ENCODE peak calls at places on chromosome 16, in ten cellular contexts. One of them, this sample, is unnamed.

GRCh38 chr16:35480988-35481387 is 2021.6 kb downstream of the TP53TG3F start:
- DNase-seq in omental fat pad: no peak
- DNase-seq in fibroblast of lung: no peak
- DNase-seq in breast epithelium: no peak
- DNase-seq in CD8-positive, alpha-beta T cell: no peak
- DNase-seq in choroid plexus epithelial cell: no peak
- DNase-seq in AG10803: no peak
- DNase-seq in B cell: no peak
- DNase-seq in HFFc6: no peak
- DNase-seq in heart right ventricle: no peak
- DNase-seq in this sample: no peak

GRCh38 chr16:25812215-25812614 is 120.5 kb downstream of the HS3ST4 start:
- DNase-seq in CD8-positive, alpha-beta T cell: no peak
- DNase-seq in omental fat pad: no peak
- DNase-seq in heart right ventricle: no peak
- DNase-seq in HFFc6: no peak
- DNase-seq in B cell: no peak
- DNase-seq in choroid plexus epithelial cell: no peak
- DNase-seq in fibroblast of lung: no peak
- DNase-seq in AG10803: no peak
- DNase-seq in breast epithelium: no peak
- DNase-seq in this sample: no peak

GRCh38 chr16:2009302-2009711 is 314 bp downstream of the ZNF598 start:
- DNase-seq in heart right ventricle: no peak
- DNase-seq in fibroblast of lung: no peak
- DNase-seq in choroid plexus epithelial cell: no peak
- DNase-seq in CD8-positive, alpha-beta T cell: no peak
- DNase-seq in HFFc6: no peak
- DNase-seq in AG10803: no peak
- DNase-seq in omental fat pad: no peak
- DNase-seq in B cell: peak; percentile 51
- DNase-seq in breast epithelium: no peak
- DNase-seq in this sample: no peak

GRCh38 chr16:58492735-58493134 is 7.2 kb upstream of the NDRG4 start:
- DNase-seq in AG10803: no peak
- DNase-seq in CD8-positive, alpha-beta T cell: no peak
- DNase-seq in choroid plexus epithelial cell: no peak
- DNase-seq in breast epithelium: no peak
- DNase-seq in HFFc6: no peak
- DNase-seq in fibroblast of lung: no peak
- DNase-seq in B cell: no peak
- DNase-seq in omental fat pad: no peak
- DNase-seq in heart right ventricle: no peak
- DNase-seq in this sample: no peak

GRCh38 chr16:85891033-85891775 is 7.8 kb upstream of the IRF8 start:
- DNase-seq in omental fat pad: no peak
- DNase-seq in choroid plexus epithelial cell: peak; percentile 6
- DNase-seq in AG10803: no peak
- DNase-seq in B cell: no peak
- DNase-seq in breast epithelium: no peak
- DNase-seq in CD8-positive, alpha-beta T cell: no peak
- DNase-seq in HFFc6: peak; percentile 3
- DNase-seq in fibroblast of lung: peak; percentile 57
- DNase-seq in heart right ventricle: no peak
- DNase-seq in this sample: no peak

GRCh38 chr16:63982156-63982555 is 1139.7 kb downstream of the CDH11 start:
- DNase-seq in fibroblast of lung: no peak
- DNase-seq in breast epithelium: no peak
- DNase-seq in HFFc6: no peak
- DNase-seq in AG10803: no peak
- DNase-seq in heart right ventricle: no peak
- DNase-seq in choroid plexus epithelial cell: no peak
- DNase-seq in omental fat pad: no peak
- DNase-seq in B cell: no peak
- DNase-seq in CD8-positive, alpha-beta T cell: no peak
- DNase-seq in this sample: no peak

GRCh38 chr16:87086575-87086974 is 230.6 kb downstream of the C16orf95 start:
- DNase-seq in HFFc6: peak; percentile 53
- DNase-seq in breast epithelium: no peak
- DNase-seq in AG10803: peak; percentile 51
- DNase-seq in CD8-positive, alpha-beta T cell: no peak
- DNase-seq in B cell: no peak
- DNase-seq in heart right ventricle: no peak
- DNase-seq in fibroblast of lung: peak; percentile 81
- DNase-seq in omental fat pad: no peak
- DNase-seq in choroid plexus epithelial cell: peak; percentile 69
- DNase-seq in this sample: no peak

GRCh38 chr16:82187829-82188228 is 17.8 kb upstream of the MPHOSPH6 start:
- DNase-seq in choroid plexus epithelial cell: no peak
- DNase-seq in fibroblast of lung: no peak
- DNase-seq in omental fat pad: no peak
- DNase-seq in heart right ventricle: no peak
- DNase-seq in AG10803: no peak
- DNase-seq in B cell: no peak
- DNase-seq in breast epithelium: no peak
- DNase-seq in CD8-positive, alpha-beta T cell: no peak
- DNase-seq in HFFc6: no peak
- DNase-seq in this sample: no peak

DNA sequence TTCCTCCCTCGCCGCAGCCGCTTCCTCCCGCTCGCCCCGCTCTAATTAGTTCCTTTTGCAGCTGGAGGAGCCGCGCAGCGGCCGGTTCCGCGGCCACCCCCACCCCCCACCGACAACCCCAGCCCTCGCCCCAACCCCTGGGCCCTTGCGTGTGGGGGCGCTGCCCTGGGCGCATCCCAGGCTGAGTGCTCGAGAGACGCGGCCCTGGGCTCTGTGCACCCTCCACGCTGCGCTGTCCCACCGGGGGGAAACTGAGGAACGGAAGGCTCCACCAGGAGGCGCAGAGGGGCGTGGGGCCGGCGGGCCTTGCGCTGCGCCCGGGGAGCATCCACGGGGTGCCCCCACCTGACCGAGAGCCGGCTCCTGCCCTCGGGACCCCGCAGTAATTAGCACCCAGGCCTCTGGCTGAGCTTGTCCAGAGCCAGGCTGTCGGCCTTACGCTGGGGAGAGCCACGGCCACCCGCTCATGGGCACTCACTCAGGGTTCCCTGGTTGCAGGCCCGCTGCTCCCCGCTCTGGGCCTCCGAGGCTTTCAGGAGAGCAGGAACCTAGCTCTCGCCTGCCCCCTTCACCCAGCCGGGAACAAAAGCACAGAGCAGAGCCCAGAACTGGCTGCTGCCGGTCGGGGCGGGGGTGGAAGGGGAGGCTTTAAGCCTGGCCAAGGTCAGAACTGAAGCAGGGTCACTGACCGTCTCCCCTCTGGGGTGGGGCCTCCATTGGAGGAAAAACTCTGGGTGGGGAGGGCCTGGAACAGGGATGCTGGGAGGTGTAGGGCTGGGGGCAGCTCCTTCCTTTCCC is 12.1 kb downstream of the GLIS2 start:
- DNase-seq in CD8-positive, alpha-beta T cell: peak; percentile 73
- DNase-seq in fibroblast of lung: peak; percentile 63
- DNase-seq in HFFc6: peak; percentile 83
- DNase-seq in choroid plexus epithelial cell: peak; percentile 79
- DNase-seq in heart right ventricle: peak; percentile 82
- DNase-seq in breast epithelium: peak; percentile 84
- DNase-seq in omental fat pad: no peak
- DNase-seq in B cell: peak; percentile 64
- DNase-seq in AG10803: peak; percentile 72
- DNase-seq in this sample: peak; percentile 52
- TF ChIP-seq CTCF in CD8-positive, alpha-beta T cell: peak; percentile 56
- TF ChIP-seq CTCF in fibroblast of lung: peak; percentile 67
- TF ChIP-seq CTCF in HFFc6: peak; percentile 79
- TF ChIP-seq CTCF in choroid plexus epithelial cell: peak; percentile 75
- TF ChIP-seq CTCF in heart right ventricle: peak; percentile 61
- TF ChIP-seq CTCF in breast epithelium: peak; percentile 69
- TF ChIP-seq CTCF in omental fat pad: no peak
- TF ChIP-seq CTCF in B cell: peak; percentile 58
- TF ChIP-seq CTCF in AG10803: peak; percentile 61
- TF ChIP-seq CTCF in this sample: peak; percentile 65

GRCh38 chr16:89700649-89701424 is 668 bp downstream of the SPATA2L start:
- DNase-seq in choroid plexus epithelial cell: peak; percentile 61
- DNase-seq in fibroblast of lung: peak; percentile 41
- DNase-seq in B cell: peak; percentile 79
- DNase-seq in CD8-positive, alpha-beta T cell: peak; percentile 76
- DNase-seq in breast epithelium: peak; percentile 72
- DNase-seq in omental fat pad: no peak
- DNase-seq in heart right ventricle: no peak
- DNase-seq in AG10803: no peak
- DNase-seq in HFFc6: no peak
- DNase-seq in this sample: peak; percentile 30

GRCh38 chr16:89704281-89704680 is 2.8 kb upstream of the SPATA2L start:
- DNase-seq in HFFc6: no peak
- DNase-seq in heart right ventricle: no peak
- DNase-seq in omental fat pad: no peak
- DNase-seq in breast epithelium: no peak
- DNase-seq in B cell: no peak
- DNase-seq in choroid plexus epithelial cell: no peak
- DNase-seq in fibroblast of lung: no peak
- DNase-seq in AG10803: no peak
- DNase-seq in CD8-positive, alpha-beta T cell: no peak
- DNase-seq in this sample: no peak

GRCh38 chr16:89700100-89700648 is 1.3 kb downstream of the SPATA2L start:
- DNase-seq in CD8-positive, alpha-beta T cell: peak; percentile 97
- DNase-seq in B cell: peak; percentile 98
- DNase-seq in heart right ventricle: peak; percentile 99
- DNase-seq in fibroblast of lung: peak; percentile 96
- DNase-seq in AG10803: peak; percentile 95
- DNase-seq in HFFc6: peak; percentile 98
- DNase-seq in choroid plexus epithelial cell: peak; percentile 99
- DNase-seq in omental fat pad: peak; percentile 99
- DNase-seq in breast epithelium: peak; percentile 100
- DNase-seq in this sample: peak; percentile 95

GRCh38 chr16:89705006-89705405 is 3.5 kb upstream of the SPATA2L start:
- DNase-seq in breast epithelium: no peak
- DNase-seq in fibroblast of lung: no peak
- DNase-seq in AG10803: no peak
- DNase-seq in CD8-positive, alpha-beta T cell: no peak
- DNase-seq in B cell: peak; percentile 16
- DNase-seq in choroid plexus epithelial cell: no peak
- DNase-seq in HFFc6: no peak
- DNase-seq in omental fat pad: no peak
- DNase-seq in heart right ventricle: no peak
- DNase-seq in this sample: no peak

GRCh38 chr16:89701425-89702406 is at the start of gene SPATA2L:
- DNase-seq in breast epithelium: peak; percentile 96
- DNase-seq in CD8-positive, alpha-beta T cell: peak; percentile 97
- DNase-seq in choroid plexus epithelial cell: peak; percentile 93
- DNase-seq in heart right ventricle: peak; percentile 88
- DNase-seq in omental fat pad: peak; percentile 66
- DNase-seq in B cell: peak; percentile 98
- DNase-seq in HFFc6: peak; percentile 71
- DNase-seq in AG10803: peak; percentile 61
- DNase-seq in fibroblast of lung: peak; percentile 72
- DNase-seq in this sample: peak; percentile 74
- TF ChIP-seq CTCF in breast epithelium: no peak
- TF ChIP-seq CTCF in CD8-positive, alpha-beta T cell: peak; percentile 54
- TF ChIP-seq CTCF in choroid plexus epithelial cell: peak; percentile 26
- TF ChIP-seq CTCF in heart right ventricle: peak; percentile 17
- TF ChIP-seq CTCF in omental fat pad: no peak
- TF ChIP-seq CTCF in B cell: no peak
- TF ChIP-seq CTCF in HFFc6: peak; percentile 24
- TF ChIP-seq CTCF in AG10803: no peak
- TF ChIP-seq CTCF in fibroblast of lung: no peak
- TF ChIP-seq CTCF in this sample: peak; percentile 24

GRCh38 chr16:30142672-30143346 is 19.8 kb upstream of the MAPK3 start:
- DNase-seq in choroid plexus epithelial cell: no peak
- DNase-seq in breast epithelium: no peak
- DNase-seq in CD8-positive, alpha-beta T cell: peak; percentile 28
- DNase-seq in AG10803: no peak
- DNase-seq in omental fat pad: no peak
- DNase-seq in fibroblast of lung: no peak
- DNase-seq in HFFc6: no peak
- DNase-seq in heart right ventricle: no peak
- DNase-seq in B cell: peak; percentile 34
- DNase-seq in this sample: no peak
- TF ChIP-seq CTCF in choroid plexus epithelial cell: no peak
- TF ChIP-seq CTCF in breast epithelium: no peak
- TF ChIP-seq CTCF in CD8-positive, alpha-beta T cell: peak; percentile 44
- TF ChIP-seq CTCF in AG10803: no peak
- TF ChIP-seq CTCF in omental fat pad: no peak
- TF ChIP-seq CTCF in fibroblast of lung: no peak
- TF ChIP-seq CTCF in HFFc6: no peak
- TF ChIP-seq CTCF in heart right ventricle: peak; percentile 31
- TF ChIP-seq CTCF in B cell: peak; percentile 40
- TF ChIP-seq CTCF in this sample: no peak

GRCh38 chr16:67246945-67247697 is at the start of gene FHOD1:
- DNase-seq in CD8-positive, alpha-beta T cell: peak; percentile 95
- DNase-seq in fibroblast of lung: peak; percentile 91
- DNase-seq in HFFc6: peak; percentile 93
- DNase-seq in choroid plexus epithelial cell: peak; percentile 97
- DNase-seq in breast epithelium: peak; percentile 99
- DNase-seq in heart right ventricle: peak; percentile 99
- DNase-seq in omental fat pad: peak; percentile 96
- DNase-seq in AG10803: peak; percentile 92
- DNase-seq in B cell: peak; percentile 96
- DNase-seq in this sample: peak; percentile 98

GRCh38 chr16:67247698-67248400 is 568 bp upstream of the FHOD1 start:
- DNase-seq in omental fat pad: no peak
- DNase-seq in CD8-positive, alpha-beta T cell: no peak
- DNase-seq in heart right ventricle: no peak
- DNase-seq in B cell: no peak
- DNase-seq in AG10803: no peak
- DNase-seq in HFFc6: no peak
- DNase-seq in choroid plexus epithelial cell: no peak
- DNase-seq in breast epithelium: no peak
- DNase-seq in fibroblast of lung: no peak
- DNase-seq in this sample: no peak

GRCh38 chr16:67245674-67246080 is 1.6 kb downstream of the FHOD1 start:
- DNase-seq in HFFc6: no peak
- DNase-seq in fibroblast of lung: no peak
- DNase-seq in breast epithelium: no peak
- DNase-seq in CD8-positive, alpha-beta T cell: no peak
- DNase-seq in choroid plexus epithelial cell: no peak
- DNase-seq in omental fat pad: no peak
- DNase-seq in B cell: no peak
- DNase-seq in AG10803: no peak
- DNase-seq in heart right ventricle: no peak
- DNase-seq in this sample: no peak

GRCh38 chr16:67245189-67245585 is 2.1 kb downstream of the FHOD1 start:
- DNase-seq in CD8-positive, alpha-beta T cell: no peak
- DNase-seq in heart right ventricle: no peak
- DNase-seq in AG10803: no peak
- DNase-seq in fibroblast of lung: no peak
- DNase-seq in B cell: no peak
- DNase-seq in breast epithelium: no peak
- DNase-seq in choroid plexus epithelial cell: no peak
- DNase-seq in HFFc6: no peak
- DNase-seq in omental fat pad: no peak
- DNase-seq in this sample: no peak

DNA sequence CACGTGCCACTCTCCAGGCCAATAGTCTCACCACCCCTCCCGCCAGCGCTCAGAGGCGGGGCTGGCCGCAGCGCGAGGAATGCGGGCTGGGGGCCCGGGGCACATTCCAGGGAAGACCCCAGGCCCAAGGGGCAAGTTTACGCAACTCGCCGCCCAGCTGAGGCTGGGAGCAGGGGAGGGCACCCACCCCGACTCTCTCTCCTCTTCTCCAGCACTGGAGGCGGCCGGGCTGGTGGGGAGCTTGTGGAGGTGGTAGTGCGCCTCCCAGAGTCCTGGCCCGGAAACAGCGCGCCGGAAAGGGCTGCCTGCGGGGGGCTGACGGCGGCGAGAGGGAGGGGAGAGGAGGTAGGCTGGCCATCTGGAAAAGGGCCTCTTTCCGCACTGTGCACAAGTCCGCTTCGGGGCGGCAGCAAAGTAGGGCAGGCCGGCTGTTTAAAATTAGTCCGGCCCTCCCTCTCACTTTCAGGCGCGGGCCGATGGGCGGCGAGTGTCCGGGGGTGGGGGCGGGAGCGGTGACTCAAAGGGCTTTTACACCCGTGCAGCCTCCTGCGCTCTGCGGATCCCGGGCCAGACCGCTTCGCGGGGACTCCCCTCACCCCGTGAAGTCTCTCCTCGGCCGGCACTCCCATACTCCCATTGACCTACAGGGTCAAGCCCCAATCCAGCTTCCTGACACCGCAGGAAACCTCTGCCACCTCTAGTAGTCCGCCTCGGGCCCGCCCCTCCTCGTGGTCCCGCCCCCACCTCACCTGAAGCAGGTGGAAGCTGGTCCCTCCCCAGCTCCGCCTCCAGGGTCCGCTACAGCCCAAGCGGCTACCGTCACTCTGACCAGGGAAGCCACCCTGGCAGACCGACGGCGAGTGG is 968 bp downstream of the FHOD1 start:
- DNase-seq in breast epithelium: peak; percentile 92
- DNase-seq in B cell: peak; percentile 57
- DNase-seq in HFFc6: peak; percentile 81
- DNase-seq in AG10803: peak; percentile 84
- DNase-seq in fibroblast of lung: peak; percentile 90
- DNase-seq in choroid plexus epithelial cell: peak; percentile 97
- DNase-seq in omental fat pad: peak; percentile 63
- DNase-seq in heart right ventricle: peak; percentile 84
- DNase-seq in CD8-positive, alpha-beta T cell: peak; percentile 59
- DNase-seq in this sample: peak; percentile 76
- TF ChIP-seq CTCF in breast epithelium: peak; percentile 26
- TF ChIP-seq CTCF in B cell: no peak
- TF ChIP-seq CTCF in HFFc6: peak; percentile 68
- TF ChIP-seq CTCF in AG10803: peak; percentile 44
- TF ChIP-seq CTCF in fibroblast of lung: peak; percentile 27
- TF ChIP-seq CTCF in choroid plexus epithelial cell: peak; percentile 60
- TF ChIP-seq CTCF in omental fat pad: no peak
- TF ChIP-seq CTCF in heart right ventricle: peak; percentile 56
- TF ChIP-seq CTCF in CD8-positive, alpha-beta T cell: no peak
- TF ChIP-seq CTCF in this sample: no peak